ENCODE peak calls at places on chromosomes 5 and 9, in seven cellular contexts. I is IMR-90, D is lower leg skin, C is MM.1S, Y is fibroblast of pulmonary artery, U is astrocyte of the spinal cord, Z is GM12878. W is an unnamed sample.

GRCh38 chr9:87874320-87874655 is 8.4 kb upstream of the SPATA31E1 start:
- DNase-seq in I (no peak), D (no peak), C (no peak), Y (no peak), U (no peak), Z (no peak), W (no peak)

GRCh38 chr5:171416160-171417049 is 3.0 kb upstream of the FGF18 start:
- DNase-seq in I (no peak), D (peak), C (no peak), Y (no peak), U (no peak), Z (no peak), W (no peak)

GRCh38 chr5:156359452-156359851 is 32.5 kb downstream of the SGCD start:
- DNase-seq in I (peak), D (no peak), C (no peak), Y (peak), U (peak), Z (no peak), W (no peak)

GRCh38 chr5:139985733-139986132 is 57.4 kb downstream of the NRG2 start:
- DNase-seq in I (peak), D (no peak), C (no peak), Y (peak), U (peak), Z (peak), W (no peak)

GRCh38 chr9:110214553-110214952 is 6.6 kb upstream of the C9orf152 start:
- DNase-seq in I (no peak), D (no peak), C (peak), Y (no peak), U (no peak), Z (no peak), W (no peak)

GRCh38 chr5:137617806-137618205 is 118.1 kb downstream of the KLHL3 start:
- DNase-seq in I (peak), D (peak), C (no peak), Y (peak), U (peak), Z (no peak), W (no peak)

GRCh38 chr5:72324186-72324825 is 4.1 kb downstream of the PTCD2 start:
- DNase-seq in I (no peak), D (no peak), C (no peak), Y (no peak), U (no peak), Z (no peak), W (no peak)

GRCh38 chr9:99559776-99560175 is 261.9 kb upstream of the NR4A3 start:
- DNase-seq in I (no peak), D (no peak), C (no peak), Y (no peak), U (no peak), Z (no peak), W (no peak)

GRCh38 chr9:12680341-12680740 is 12.8 kb upstream of the TYRP1 start:
- DNase-seq in I (peak), D (no peak), C (no peak), Y (peak), U (peak), Z (no peak), W (no peak)

GRCh38 chr9:83701769-83702168 is 6.0 kb downstream of the UBQLN1 start:
- DNase-seq in I (peak), D (no peak), C (no peak), Y (peak), U (peak), Z (no peak), W (no peak)

GRCh38 chr9:83698976-83699585 is 8.7 kb downstream of the UBQLN1 start:
- DNase-seq in I (no peak), D (no peak), C (peak), Y (no peak), U (no peak), Z (no peak), W (no peak)

GRCh38 chr9:83699615-83700014 is 8.1 kb downstream of the UBQLN1 start:
- DNase-seq in I (no peak), D (no peak), C (no peak), Y (no peak), U (no peak), Z (no peak), W (no peak)

GRCh38 chr9:83706703-83707517 is 848 bp downstream of the UBQLN1 start:
- DNase-seq in I (peak), D (peak), C (peak), Y (peak), U (peak), Z (no peak), W (peak)

GRCh38 chr9:83701286-83701685 is 6.5 kb downstream of the UBQLN1 start:
- DNase-seq in I (no peak), D (no peak), C (no peak), Y (no peak), U (no peak), Z (no peak), W (no peak)
- H3K4me3 ChIP-seq in I (no peak), D (no peak), C (no peak), Y (no peak), U (no peak), Z (peak), W (peak)

DNA sequence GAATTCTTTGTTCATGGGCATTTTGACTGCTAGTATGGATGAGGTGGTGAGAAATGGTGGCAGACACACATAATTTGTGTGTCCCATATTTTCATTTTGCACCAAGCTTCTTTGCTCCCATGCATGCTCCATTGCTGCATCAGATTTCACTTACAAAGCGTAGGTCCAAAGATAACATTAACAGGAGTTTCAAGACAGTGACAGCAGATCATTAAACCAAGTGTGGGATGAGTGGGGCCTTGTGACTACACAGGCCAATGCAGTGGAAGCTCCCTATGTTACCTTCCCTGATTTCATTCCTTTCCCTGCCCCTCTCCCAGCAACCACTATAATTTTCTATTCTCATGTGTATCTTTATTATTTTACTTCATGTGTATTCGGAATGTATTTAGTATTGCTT is 142.0 kb downstream of the AOPEP start:
- DNase-seq in I (peak), D (no peak), C (no peak), Y (no peak), U (peak), Z (no peak), W (no peak)
- H3K4me3 ChIP-seq in I (no peak), D (no peak), C (no peak), Y (no peak), U (no peak), Z (no peak), W (no peak)

DNA sequence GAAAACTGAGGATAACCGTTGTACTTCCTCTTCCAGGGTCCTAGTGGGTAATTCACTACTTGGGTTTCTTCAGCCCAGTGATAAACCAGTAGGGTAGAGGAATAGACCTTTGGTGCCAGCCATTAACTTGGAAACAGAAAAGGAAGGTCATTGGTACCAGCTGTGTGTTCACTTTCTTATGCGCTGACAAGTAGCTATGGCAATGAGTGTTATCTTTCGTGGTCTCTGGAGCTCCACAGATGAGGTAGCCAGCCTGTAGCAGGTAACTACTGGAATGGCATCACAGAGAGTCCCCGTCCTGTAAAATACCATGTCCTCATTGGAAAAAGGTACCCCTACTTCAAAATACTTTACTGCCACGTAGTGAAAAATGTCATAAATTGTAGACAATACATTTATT is 2.3 kb downstream of the UHRF2 start:
- DNase-seq in I (no peak), D (no peak), C (no peak), Y (no peak), U (no peak), Z (no peak), W (no peak)
- H3K4me3 ChIP-seq in I (peak), D (no peak), C (peak), Y (peak), U (peak), Z (peak), W (peak)

GRCh38 chr9:129208191-129209091 is 30.4 kb upstream of the IER5L start:
- DNase-seq in I (no peak), D (no peak), C (no peak), Y (no peak), U (no peak), Z (no peak), W (no peak)
- H3K4me3 ChIP-seq in I (no peak), D (no peak), C (no peak), Y (no peak), U (no peak), Z (no peak), W (no peak)

DNA sequence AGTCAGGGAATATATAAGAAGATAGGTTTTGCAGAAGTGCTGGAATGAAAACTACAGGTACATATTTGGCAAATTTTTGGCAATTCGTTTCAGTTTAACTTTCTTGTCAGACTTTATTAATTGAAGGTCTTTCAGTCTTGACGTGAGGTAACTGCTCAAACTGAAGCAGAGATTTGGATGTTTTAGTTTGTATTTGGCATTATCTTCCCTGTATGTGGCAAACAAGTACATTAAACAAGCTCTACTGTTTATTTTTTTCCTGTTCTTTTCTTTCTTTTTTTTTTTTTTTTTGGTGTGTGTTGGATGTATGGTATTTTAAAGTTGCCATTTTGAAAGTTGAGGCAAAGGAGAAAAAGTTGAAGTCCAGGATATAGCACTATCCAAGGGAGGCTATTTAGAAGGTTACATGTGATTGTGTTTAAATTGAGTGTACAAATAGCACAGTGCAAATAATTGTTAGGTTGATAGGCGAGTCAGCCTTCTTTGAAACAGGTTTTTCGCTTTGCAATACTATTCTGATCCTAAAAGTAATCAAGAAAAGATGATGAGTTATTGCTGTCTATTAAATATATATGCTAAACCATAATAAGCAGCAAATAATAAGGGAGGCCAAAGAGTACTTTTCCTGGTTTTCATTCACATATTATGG is 2.2 kb downstream of the PBX3 start:
- DNase-seq in I (no peak), D (no peak), C (no peak), Y (no peak), U (peak), Z (no peak), W (no peak)
- H3K4me3 ChIP-seq in I (peak), D (no peak), C (no peak), Y (peak), U (peak), Z (peak), W (peak)

GRCh38 chr9:77161966-77162365 is 15.4 kb upstream of the VPS13A start:
- DNase-seq in I (no peak), D (no peak), C (no peak), Y (peak), U (no peak), Z (no peak), W (no peak)
- H3K4me3 ChIP-seq in I (no peak), D (no peak), C (no peak), Y (no peak), U (no peak), Z (no peak), W (no peak)

DNA sequence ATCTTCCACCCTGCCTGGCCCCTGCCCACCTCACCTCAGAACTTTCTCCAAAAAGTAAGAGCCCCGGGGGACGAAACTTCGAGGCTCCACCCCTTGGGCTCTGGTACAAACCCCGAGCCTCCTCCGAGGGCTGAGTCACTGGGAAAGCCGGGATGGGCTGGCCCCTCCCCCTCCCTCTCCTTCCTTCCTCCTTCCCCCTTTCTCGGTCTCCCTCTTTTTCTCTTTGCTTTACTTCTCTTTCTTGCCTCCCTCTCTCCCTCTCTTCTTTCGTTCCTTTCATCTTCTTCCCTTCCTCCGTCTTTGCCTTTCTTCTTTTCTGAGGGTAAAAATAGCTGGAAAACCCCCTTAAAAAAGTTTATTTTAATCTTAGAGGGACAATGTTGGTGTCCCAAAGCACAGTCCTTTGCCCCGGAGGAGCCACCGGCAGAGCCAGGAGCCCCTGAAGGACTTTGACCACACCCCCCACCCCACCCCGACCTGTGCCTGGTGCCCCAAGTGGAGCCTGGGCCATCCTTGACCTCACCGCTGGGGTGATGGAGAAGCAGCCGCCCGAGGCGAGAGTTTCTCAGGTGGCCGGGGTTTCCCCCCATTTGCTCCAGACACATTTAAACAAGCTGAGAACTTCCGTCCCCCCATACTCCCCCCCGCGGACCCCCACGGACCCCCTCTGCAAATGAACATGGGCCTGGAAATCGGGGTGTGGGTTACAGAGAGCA is 5.7 kb upstream of the NOTCH1 start:
- DNase-seq in I (peak), D (peak), C (no peak), Y (peak), U (peak), Z (no peak), W (peak)
- H3K4me3 ChIP-seq in I (no peak), D (no peak), C (no peak), Y (peak), U (no peak), Z (peak), W (peak)

DNA sequence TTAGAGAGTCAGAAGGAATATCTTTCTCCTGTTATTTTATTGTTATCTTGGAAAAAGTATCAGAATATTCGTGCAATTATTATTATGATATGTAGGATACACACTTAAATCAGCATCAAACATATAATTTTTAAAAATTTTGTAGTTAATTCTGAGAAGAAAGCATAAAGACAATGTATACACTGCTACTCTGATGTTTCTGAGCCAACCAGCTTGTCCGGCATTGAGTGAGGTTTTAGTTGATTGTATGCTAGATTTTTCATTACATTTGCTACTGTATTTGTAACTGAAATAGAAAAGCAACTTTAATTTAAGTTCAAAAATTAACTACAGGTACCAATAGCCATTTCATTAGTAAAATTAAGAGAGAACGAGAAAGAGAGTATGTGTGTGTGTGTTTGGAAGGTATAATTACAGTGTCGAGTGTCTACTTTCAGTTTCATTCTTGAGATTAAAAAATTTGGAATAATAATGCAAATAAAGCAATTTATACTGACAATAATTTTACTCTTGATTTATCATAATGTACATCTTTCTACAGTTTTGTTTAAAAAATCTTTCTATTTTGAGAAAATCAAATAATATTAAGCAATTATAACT is 160.4 kb upstream of the CDH12 start:
- DNase-seq in I (no peak), D (no peak), C (no peak), Y (no peak), U (no peak), Z (no peak), W (no peak)
- H3K4me3 ChIP-seq in I (no peak), D (no peak), C (no peak), Y (peak), U (no peak), Z (no peak), W (no peak)

GRCh38 chr5:132825824-132826391 is 4.5 kb downstream of the SHROOM1 start:
- DNase-seq in I (no peak), D (no peak), C (no peak), Y (no peak), U (no peak), Z (no peak), W (no peak)
- H3K4me3 ChIP-seq in I (no peak), D (no peak), C (no peak), Y (no peak), U (no peak), Z (peak), W (no peak)

DNA sequence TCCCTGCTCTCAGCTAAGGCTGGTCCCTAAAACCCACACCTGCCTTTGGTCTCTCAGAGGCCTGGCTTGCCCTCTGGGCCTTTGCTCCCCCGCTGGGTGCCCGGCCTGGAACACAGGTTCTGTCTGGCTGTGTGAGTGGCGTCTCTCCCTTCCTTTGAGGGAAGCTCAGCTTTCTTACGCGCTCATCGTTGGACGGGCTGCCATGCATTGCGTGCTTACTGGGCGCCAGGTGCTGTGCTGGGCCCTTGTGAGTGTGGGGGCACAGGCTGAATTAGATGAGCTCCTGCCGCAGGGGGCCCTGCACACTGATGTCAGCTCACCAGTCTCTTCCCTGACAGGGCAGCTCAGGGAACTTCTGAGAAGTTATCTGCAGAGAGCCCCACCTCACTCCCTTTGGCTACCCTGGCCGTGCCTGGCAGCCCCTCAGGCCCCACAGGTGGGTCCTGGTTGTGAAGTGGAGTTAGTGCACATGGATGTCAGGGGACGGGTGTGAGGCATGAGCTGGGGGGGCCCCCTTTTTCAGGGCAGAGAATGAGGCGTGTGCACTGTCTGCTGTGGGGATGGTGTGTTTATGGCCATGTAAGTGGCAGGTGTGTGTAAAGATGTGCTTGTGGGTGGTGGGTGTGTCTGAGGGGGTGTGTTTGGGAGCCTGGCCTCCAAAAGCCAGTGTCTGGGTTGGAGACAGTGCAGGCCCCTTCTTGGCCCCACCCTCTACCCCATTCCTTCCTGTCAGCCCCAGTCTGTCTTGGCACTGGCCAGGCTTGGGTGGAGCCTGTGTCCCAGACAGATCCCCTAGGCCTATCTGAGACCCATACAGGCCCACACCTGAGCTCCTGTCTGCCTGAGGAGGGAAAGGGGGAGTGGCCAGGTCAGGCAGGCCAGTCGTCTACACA is 7.5 kb upstream of the RMND5B start:
- DNase-seq in I (no peak), D (peak), C (no peak), Y (no peak), U (no peak), Z (no peak), W (no peak)
- H3K4me3 ChIP-seq in I (no peak), D (no peak), C (no peak), Y (no peak), U (no peak), Z (no peak), W (no peak)